ENCODE peak calls at places on chromosomes 4 and X, in four cellular contexts. P is posterior vena cava, M is left ventricle myocardium inferior, C is T-helper 2 cell. V is an unnamed sample.

GRCh38 chrX:43949669-43950068 is 23.5 kb downstream of the NDP start:
- DNase-seq in M (peak), P (no peak), C (peak), V (no peak)

GRCh38 chrX:71532078-71532752 is 689 bp upstream of the OGT start:
- DNase-seq in C (peak), M (no peak), P (no peak), V (no peak)

GRCh38 chrX:47562615-47563243 is 1.7 kb downstream of the ARAF start:
- DNase-seq in C (peak), P (peak), M (no peak), V (no peak)

GRCh38 chrX:154539077-154539476 is 7.6 kb downstream of the G6PD start:
- DNase-seq in P (no peak), M (no peak), C (no peak), V (no peak)

GRCh38 chr4:111323496-111323895 is 700.6 kb upstream of the PITX2 start:
- DNase-seq in P (no peak), C (no peak), M (no peak), V (no peak)

GRCh38 chrX:17550011-17550410 is 175.0 kb downstream of the NHS start:
- DNase-seq in P (no peak), C (peak), M (no peak), V (no peak)

GRCh38 chr4:82680834-82681233 is 117.8 kb downstream of the SCD5 start:
- DNase-seq in C (no peak), M (no peak), P (no peak), V (no peak)

GRCh38 chr4:86974481-86975050 is 39.8 kb downstream of the AFF1 start:
- DNase-seq in C (peak), P (no peak), M (no peak), V (no peak)

GRCh38 chr4:28378109-28378830 is 1517.6 kb downstream of the STIM2 start:
- DNase-seq in M (no peak), P (no peak), C (no peak), V (no peak)

GRCh38 chr4:5110901-5111300 is 59.6 kb downstream of the STK32B start:
- DNase-seq in C (no peak), M (no peak), P (no peak), V (no peak)

GRCh38 chr4:107740381-107740780 is 20.3 kb upstream of the PAPSS1 start:
- DNase-seq in P (no peak), C (peak), M (no peak), V (no peak)

GRCh38 chr4:102639602-102640001 is 121.2 kb downstream of the MANBA start:
- DNase-seq in M (no peak), C (no peak), P (no peak), V (no peak)

GRCh38 chrX:154019633-154020499 is at the start of gene IRAK1:
- DNase-seq in M (peak), P (no peak), C (peak), V (no peak)

V was measured in cardiac septum.